ENCODE peak calls at places on chromosome 1, in six cellular contexts. O, F, E, N, U and K are unnamed samples.

GRCh38 chr1:117171900-117172501 is 38.7 kb downstream of the VTCN1 start:
- DNase-seq in O (no peak), F (peak), E (no peak), N (no peak), U (no peak), K (no peak)

GRCh38 chr1:223707270-223708000 is 4.9 kb upstream of the CAPN2 start:
- DNase-seq in O (peak), F (peak), E (no peak), N (no peak), U (peak), K (no peak)

GRCh38 chr1:180636138-180636537 is 4.3 kb downstream of the XPR1 start:
- DNase-seq in O (no peak), F (no peak), E (no peak), N (no peak), U (no peak), K (no peak)

GRCh38 chr1:88736633-88737248 is 52.7 kb downstream of the PKN2 start:
- DNase-seq in O (peak), F (peak), E (no peak), N (no peak), U (no peak), K (no peak)

GRCh38 chr1:115411388-115412063 is 73.5 kb upstream of the NGF start:
- DNase-seq in O (peak), F (peak), E (no peak), N (no peak), U (peak), K (no peak)

GRCh38 chr1:185017338-185017737 is 28.0 kb upstream of the RNF2 start:
- DNase-seq in O (peak), F (peak), E (no peak), N (no peak), U (peak), K (no peak)

GRCh38 chr1:64923294-64923718 is 43.0 kb downstream of the JAK1 start:
- DNase-seq in O (no peak), F (no peak), E (peak), N (no peak), U (no peak), K (no peak)

GRCh38 chr1:67393240-67393639 is 37.0 kb downstream of the SERBP1 start:
- DNase-seq in O (no peak), F (no peak), E (no peak), N (no peak), U (no peak), K (no peak)

GRCh38 chr1:219099307-219099706 is 74.4 kb upstream of the LYPLAL1 start:
- DNase-seq in O (no peak), F (no peak), E (no peak), N (no peak), U (no peak), K (no peak)

GRCh38 chr1:1185101-1185765 is 11.6 kb downstream of the TTLL10 start:
- DNase-seq in O (no peak), F (no peak), E (no peak), N (no peak), U (no peak), K (no peak)

GRCh38 chr1:55639526-55639925 is 424.4 kb upstream of the USP24 start:
- DNase-seq in O (no peak), F (no peak), E (no peak), N (no peak), U (no peak), K (no peak)